ENCODE peak calls at places on chromosomes 11 and 22, in five cellular contexts. S is HCT116, C is astrocyte, J is colonic mucosa, K is H1. A is an unnamed sample.

GRCh38 chr11:100687630-100688395 is 725 bp downstream of the ARHGAP42 start:
- DNase-seq in S (peak), C (peak), K (peak), J (peak), A (no peak)

GRCh38 chr22:45007247-45007945 is 2.4 kb downstream of the PHF21B start:
- DNase-seq in C (peak), J (no peak), K (no peak), S (no peak), A (no peak)

GRCh38 chr22:22983123-22983522 is 87.2 kb upstream of the GNAZ start:
- DNase-seq in K (no peak), C (no peak), J (no peak), S (no peak), A (no peak)

GRCh38 chr11:85076535-85077330 is 550.4 kb downstream of the DLG2 start:
- DNase-seq in S (no peak), C (peak), J (no peak), K (no peak), A (no peak)

GRCh38 chr11:70483077-70483861 is 84.9 kb downstream of the CTTN start:
- DNase-seq in K (no peak), C (peak), S (peak), J (no peak), A (no peak)

GRCh38 chr22:22928666-22929380 is 41.2 kb downstream of the IGLL5 start:
- DNase-seq in J (peak), C (peak), K (no peak), S (no peak), A (no peak)

GRCh38 chr22:42717197-42717967 is 3.3 kb downstream of the A4GALT start:
- DNase-seq in J (no peak), C (no peak), S (no peak), K (peak), A (no peak)

GRCh38 chr22:38864361-38865191 is 7.4 kb downstream of the CBX6 start:
- DNase-seq in C (no peak), S (no peak), K (no peak), J (no peak), A (no peak)

GRCh38 chr11:85886089-85887056 is 31.2 kb downstream of the CCDC83 start:
- DNase-seq in J (no peak), S (no peak), K (no peak), C (peak), A (no peak)

GRCh38 chr11:77779935-77780334 is 40.6 kb downstream of the RSF1 start:
- DNase-seq in J (no peak), S (no peak), K (no peak), C (peak), A (no peak)

GRCh38 chr11:44915621-44916020 is 35.1 kb downstream of the TP53I11 start:
- DNase-seq in K (no peak), S (no peak), J (no peak), C (no peak), A (no peak)

GRCh38 chr22:32879550-32879949 is 78.0 kb downstream of the TIMP3 start:
- DNase-seq in S (no peak), C (no peak), J (no peak), K (no peak), A (no peak)

GRCh38 chr11:128733440-128734115 is 39.7 kb downstream of the FLI1 start:
- DNase-seq in C (peak), J (no peak), S (no peak), K (peak), A (no peak)

GRCh38 chr22:38697055-38697980 is 3.4 kb downstream of the JOSD1 start:
- DNase-seq in S (no peak), J (peak), K (no peak), C (peak), A (no peak)

GRCh38 chr22:24333301-24333700 is 62.7 kb downstream of the SPECC1L start:
- DNase-seq in S (peak), J (no peak), K (no peak), C (peak), A (no peak)

GRCh38 chr11:112178428-112178827 is 3.1 kb downstream of the BCO2 start:
- DNase-seq in S (no peak), C (no peak), K (no peak), J (no peak), A (no peak)

GRCh38 chr11:125871391-125872137 is 15.9 kb upstream of the HYLS1 start:
- DNase-seq in J (no peak), S (peak), K (no peak), C (no peak), A (no peak)

GRCh38 chr11:96065379-96065778 is 141.5 kb upstream of the MTMR2 start:
- DNase-seq in K (no peak), J (no peak), S (no peak), C (no peak), A (no peak)

GRCh38 chr11:118224512-118225180 is at the start of gene JAML:
- DNase-seq in S (no peak), K (no peak), J (no peak), C (no peak), A (no peak)

GRCh38 chr22:25183959-25184619 is 15.6 kb upstream of the CRYBB3 start:
- DNase-seq in K (no peak), C (no peak), J (no peak), S (no peak), A (no peak)

GRCh38 chr11:70711095-70711910 is 313.0 kb downstream of the CTTN start:
- DNase-seq in K (no peak), S (no peak), J (no peak), C (no peak), A (no peak)

GRCh38 chr11:123587044-123587443 is 67.4 kb downstream of the SCN3B start:
- DNase-seq in K (no peak), S (no peak), J (no peak), C (no peak), A (no peak)

GRCh38 chr22:49140921-49141680 is 686.6 kb downstream of the BRD1 start:
- DNase-seq in K (no peak), S (no peak), C (no peak), J (no peak), A (no peak)

GRCh38 chr11:119709638-119710346 is 19.2 kb downstream of the NECTIN1 start:
- DNase-seq in J (no peak), K (no peak), C (peak), S (no peak), A (no peak)

GRCh38 chr22:35403356-35403755 is 3.4 kb downstream of the MCM5 start:
- DNase-seq in K (no peak), C (no peak), S (no peak), J (no peak), A (no peak)

GRCh38 chr11:15967166-15967565 is 389.2 kb downstream of the SOX6 start:
- DNase-seq in S (no peak), J (peak), K (no peak), C (no peak), A (no peak)

GRCh38 chr22:37898441-37899181 is 7.5 kb upstream of the MICALL1 start:
- DNase-seq in K (no peak), S (no peak), C (no peak), J (no peak), A (no peak)

GRCh38 chr11:128373011-128373410 is 214.3 kb downstream of the ETS1 start:
- DNase-seq in S (no peak), C (no peak), K (no peak), J (no peak), A (no peak)

GRCh38 chr22:27662359-27663030 is 139.1 kb downstream of the MN1 start:
- DNase-seq in C (no peak), S (no peak), J (peak), K (no peak), A (no peak)

GRCh38 chr11:123973816-123974215 is 3.8 kb downstream of the OR10S1 start:
- DNase-seq in J (no peak), C (peak), S (peak), K (no peak), A (no peak)

GRCh38 chr11:107157809-107158187 is 139.5 kb upstream of the GUCY1A2 start:
- DNase-seq in J (no peak), S (no peak), C (peak), K (no peak), A (no peak)

GRCh38 chr11:116282481-116282880 is 490.3 kb downstream of the BUD13 start:
- DNase-seq in K (no peak), C (no peak), J (no peak), S (no peak), A (no peak)

GRCh38 chr11:1263036-1263435 is 40.2 kb downstream of the MUC5B start:
- DNase-seq in C (no peak), K (no peak), S (no peak), J (peak), A (no peak)

GRCh38 chr22:35928273-35928798 is 100.3 kb downstream of the RBFOX2 start:
- DNase-seq in S (no peak), J (no peak), C (no peak), K (no peak), A (no peak)

GRCh38 chr11:65315204-65315865 is 669 bp downstream of the CDC42EP2 start:
- DNase-seq in K (peak), C (no peak), J (peak), S (peak), A (no peak)

GRCh38 chr22:23836692-23837495 is 1.9 kb downstream of the DERL3 start:
- DNase-seq in K (no peak), C (no peak), S (no peak), J (no peak), A (no peak)

GRCh38 chr22:31497148-31497938 is 1.0 kb downstream of the SFI1 start:
- DNase-seq in K (no peak), S (no peak), J (no peak), C (no peak), A (no peak)

GRCh38 chr22:31496735-31497146 is 405 bp downstream of the SFI1 start:
- DNase-seq in J (peak), S (no peak), C (no peak), K (no peak), A (no peak)

GRCh38 chr22:31504282-31504681 is 7.9 kb downstream of the SFI1 start:
- DNase-seq in J (no peak), S (no peak), K (no peak), C (peak), A (no peak)

GRCh38 chr22:31496007-31496734 is at the start of gene SFI1:
- DNase-seq in J (peak), S (peak), C (peak), K (peak), A (peak)

DNA sequence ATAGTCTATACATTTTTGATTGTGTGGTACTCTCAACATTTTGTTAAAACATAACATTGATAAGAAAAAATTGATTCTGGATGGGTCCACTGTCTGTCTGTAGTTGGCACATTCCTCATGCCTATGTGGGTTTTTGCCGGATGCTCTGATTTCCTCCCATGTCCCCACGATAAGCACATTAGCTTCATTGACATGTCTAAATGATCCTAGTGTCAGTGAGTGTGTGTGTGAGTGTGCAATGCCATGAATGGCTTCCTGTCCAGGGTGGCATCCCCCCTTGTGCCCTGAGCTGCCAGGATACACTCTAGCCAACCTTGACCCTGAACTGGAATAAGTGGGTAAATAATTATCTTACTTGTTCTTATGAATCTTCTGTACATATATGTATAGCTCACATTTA is 5.4 kb downstream of the SFI1 start:
- DNase-seq in J (no peak), C (no peak), K (no peak), S (no peak), A (no peak)
- H3K9ac ChIP-seq in J (no peak), C (no peak), K (no peak), S (no peak), A (no peak)

GRCh38 chr11:58934945-58935513 is 4.3 kb upstream of the GLYATL1 start:
- DNase-seq in K (no peak), S (no peak), J (no peak), C (no peak), A (no peak)
- H3K27ac ChIP-seq in K (no peak), S (no peak), J (no peak), C (no peak), A (no peak)

GRCh38 chr22:18091916-18092526 is 14.2 kb downstream of the PEX26 start:
- DNase-seq in C (peak), K (no peak), J (peak), S (no peak), A (no peak)
- H3K9ac ChIP-seq in C (peak), K (no peak), J (peak), S (no peak), A (no peak)

DNA sequence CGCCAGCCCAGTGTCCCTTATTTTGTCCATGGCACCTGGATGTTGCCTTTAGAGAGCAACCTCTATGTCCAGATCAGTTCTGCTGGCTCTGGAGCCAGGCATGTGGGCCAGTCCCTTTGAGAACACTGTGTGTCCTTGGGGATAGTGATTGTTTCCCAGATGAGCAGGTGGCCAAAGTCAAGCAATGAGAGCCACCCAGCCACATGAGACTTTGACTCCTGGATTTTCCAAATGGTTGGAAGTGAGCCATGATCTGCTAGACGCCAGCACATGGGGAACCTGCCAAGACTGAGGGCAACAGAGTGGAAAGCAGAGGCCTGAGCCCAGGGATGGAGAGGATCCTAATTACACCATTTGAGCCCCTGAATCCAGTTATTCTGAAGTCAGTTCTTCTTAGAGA is 479.8 kb downstream of the OPCML start:
- DNase-seq in C (no peak), J (no peak), S (no peak), K (no peak), A (no peak)
- H3K27ac ChIP-seq in C (no peak), J (no peak), S (no peak), K (no peak), A (no peak)

A was measured in SK-N-MC.